ENCODE peak calls at places on chromosomes 11 and 22, in five cellular contexts. O, F, I, G and X are unnamed samples.

GRCh38 chr22:44450503-44450902 is 47.5 kb downstream of the RTL6 start:
- DNase-seq in I (no peak), O (no peak), F (no peak), G (no peak), X (no peak)

GRCh38 chr11:10975287-10975721 is 117.5 kb upstream of the ZBED5 start:
- DNase-seq in I (no peak), G (no peak), O (no peak), F (no peak), X (no peak)

GRCh38 chr11:12827929-12828812 is 153.9 kb downstream of the TEAD1 start:
- DNase-seq in I (no peak), F (peak), O (peak), G (no peak), X (peak)

GRCh38 chr11:783581-784015 is 6.3 kb downstream of the CEND1 start:
- DNase-seq in O (no peak), G (peak), I (no peak), F (peak), X (peak)

GRCh38 chr11:113562981-113563461 is 87.8 kb upstream of the DRD2 start:
- DNase-seq in G (no peak), F (no peak), O (no peak), I (no peak), X (peak)

GRCh38 chr11:95081412-95081811 is 8.2 kb upstream of the ENDOD1 start:
- DNase-seq in I (no peak), F (no peak), G (no peak), O (no peak), X (peak)

GRCh38 chr11:73012121-73012863 is 129.8 kb downstream of the FCHSD2 start:
- DNase-seq in O (no peak), I (no peak), F (no peak), G (no peak), X (peak)

GRCh38 chr22:37282385-37282677 is at the start of gene CYTH4:
- DNase-seq in F (peak), I (no peak), O (no peak), G (no peak), X (no peak)

GRCh38 chr22:44403166-44403565 is 90.4 kb upstream of the SHISAL1 start:
- DNase-seq in I (no peak), O (no peak), F (no peak), G (no peak), X (no peak)

GRCh38 chr11:62108017-62108750 is 15.6 kb upstream of the INCENP start:
- DNase-seq in F (peak), O (peak), I (peak), G (no peak), X (peak)

GRCh38 chr22:41498322-41498721 is 29.4 kb downstream of the ACO2 start:
- DNase-seq in F (no peak), G (no peak), I (no peak), O (no peak), X (no peak)

GRCh38 chr11:34208266-34209135 is 103.1 kb downstream of the NAT10 start:
- DNase-seq in I (no peak), F (peak), O (peak), G (no peak), X (no peak)

GRCh38 chr11:77118086-77118485 is 10.0 kb upstream of the MYO7A start:
- DNase-seq in I (no peak), F (no peak), G (no peak), O (no peak), X (no peak)
- TF ChIP-seq CREB1 in I (no peak), F (no peak), G (no peak), O (no peak), X (no peak)

DNA sequence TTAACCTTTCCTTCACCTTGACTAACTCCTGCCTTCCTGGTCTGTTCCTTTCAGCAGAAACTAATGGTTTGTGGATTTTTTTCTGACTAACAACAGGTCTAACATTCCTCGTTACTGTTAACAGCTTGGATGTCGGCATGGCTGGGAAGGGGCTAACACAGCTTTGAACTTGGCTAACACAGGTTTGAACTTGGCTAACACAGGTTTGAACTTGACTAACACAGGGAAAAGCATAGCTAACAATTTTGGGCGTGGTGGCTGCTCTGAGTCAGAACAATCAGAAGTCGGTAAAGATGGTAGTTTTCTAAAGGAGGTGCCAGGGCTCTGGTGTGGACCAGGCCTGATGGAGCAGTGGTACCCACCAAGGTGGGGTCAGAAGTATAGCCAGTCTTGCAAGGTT is 16.1 kb downstream of the MIAT start:
- DNase-seq in G (no peak), O (no peak), F (peak), I (no peak), X (no peak)
- TF ChIP-seq POLR2AphosphoS5 in G (no peak), O (no peak), F (no peak), I (no peak), X (no peak)

DNA sequence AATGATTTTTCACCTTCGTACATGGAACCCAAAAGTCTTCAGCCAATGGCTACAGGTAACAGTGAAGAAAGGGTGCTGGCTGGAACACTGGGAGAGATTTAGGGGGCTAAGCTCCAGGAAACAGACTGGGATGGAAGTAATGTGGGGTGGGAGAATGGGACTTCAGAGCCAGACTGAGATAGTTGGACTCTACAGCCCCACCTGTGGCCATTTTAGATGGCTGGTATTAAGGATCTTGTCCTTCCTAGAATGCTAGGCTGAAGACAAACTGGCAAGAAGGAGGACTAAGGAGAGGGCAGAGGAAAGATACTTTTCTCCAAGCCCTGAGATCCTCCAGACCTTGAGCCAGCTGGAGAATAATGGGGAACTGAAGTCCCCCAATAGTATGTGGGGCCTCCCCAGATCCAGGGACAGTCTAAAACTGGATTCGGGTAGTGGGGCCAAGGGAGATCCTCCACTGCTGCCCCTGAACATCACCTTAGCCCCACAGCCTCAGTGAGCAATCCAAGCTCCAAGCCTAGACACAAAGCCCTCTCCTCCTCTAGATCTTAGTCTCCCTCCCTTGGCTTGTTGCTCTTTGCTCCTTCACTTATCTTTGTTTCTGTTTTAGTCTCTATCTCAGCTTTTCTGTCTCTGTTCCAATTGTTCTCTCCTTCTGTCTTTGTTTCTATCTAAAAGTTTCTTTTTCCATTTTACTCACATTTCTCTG is 16.1 kb upstream of the RRAS2 start:
- DNase-seq in O (no peak), I (no peak), F (peak), G (no peak), X (peak)
- TF ChIP-seq CTCF in O (peak), I (no peak), F (peak), G (peak), X (peak)

GRCh38 chr11:75380245-75380644 is 19.1 kb upstream of the RPS3 start:
- DNase-seq in O (no peak), I (no peak), F (no peak), G (no peak), X (no peak)

GRCh38 chr11:75380716-75381420 is 18.4 kb upstream of the RPS3 start:
- DNase-seq in F (no peak), O (peak), G (no peak), I (no peak), X (no peak)

GRCh38 chr11:75386912-75387311 is 12.4 kb upstream of the RPS3 start:
- DNase-seq in G (no peak), I (no peak), F (no peak), O (no peak), X (peak)

GRCh38 chr11:75384438-75385080 is 14.8 kb upstream of the RPS3 start:
- DNase-seq in G (peak), F (peak), I (no peak), O (peak), X (peak)

DNA sequence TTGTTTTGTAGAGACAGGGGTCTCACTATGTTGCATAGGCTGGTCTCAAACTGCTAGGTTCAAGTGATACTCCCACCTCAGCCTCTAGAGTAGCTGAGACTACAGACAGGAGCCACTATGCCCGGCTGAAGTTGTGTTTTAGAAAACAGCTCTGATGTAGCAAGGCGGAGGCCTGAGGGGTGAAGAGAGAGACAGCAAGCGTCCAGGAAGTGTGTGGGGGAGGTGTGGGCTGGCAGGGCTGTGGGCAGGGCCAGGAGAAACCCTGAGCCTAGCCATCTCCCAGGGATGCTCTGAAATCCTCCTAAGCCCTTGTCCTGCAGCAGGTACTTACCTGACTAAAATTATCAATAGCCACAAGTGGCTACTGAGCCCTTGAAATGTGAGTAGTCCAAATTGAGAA is 16.1 kb upstream of the RPS3 start:
- DNase-seq in O (no peak), G (no peak), I (no peak), F (no peak), X (peak)
- TF ChIP-seq CREB1 in O (no peak), G (no peak), I (no peak), F (no peak), X (no peak)

DNA sequence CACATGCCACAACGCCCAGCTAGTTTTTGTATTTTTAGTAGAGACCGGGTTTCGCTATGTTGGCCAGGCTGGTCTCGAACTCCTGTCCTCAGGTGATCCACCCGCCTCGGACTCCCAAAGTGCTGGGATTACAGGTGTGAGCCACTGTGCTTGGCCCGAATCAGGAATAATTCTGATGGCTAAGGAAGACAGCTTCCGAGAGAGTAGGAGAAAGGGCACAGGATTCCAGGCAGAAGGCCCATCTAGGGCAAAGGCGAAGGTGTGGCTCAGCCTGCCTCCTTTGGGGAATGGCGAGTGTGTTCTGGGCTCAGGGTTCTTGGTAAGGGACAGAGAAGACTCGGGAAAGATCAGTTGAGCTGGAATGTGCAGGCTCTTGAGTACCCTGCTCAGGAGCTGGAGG is 1.6 kb upstream of the SYCE3 start:
- DNase-seq in F (no peak), I (no peak), G (no peak), O (no peak), X (no peak)
- TF ChIP-seq POLR2AphosphoS5 in F (no peak), I (no peak), G (no peak), O (no peak), X (no peak)

GRCh38 chr11:45091563-45092392 is 54.7 kb upstream of the PRDM11 start:
- DNase-seq in O (no peak), G (peak), F (no peak), I (no peak), X (peak)

GRCh38 chr11:45087761-45088160 is 58.7 kb upstream of the PRDM11 start:
- DNase-seq in I (no peak), G (no peak), O (no peak), F (no peak), X (no peak)

GRCh38 chr11:45090607-45091006 is 55.8 kb upstream of the PRDM11 start:
- DNase-seq in I (no peak), O (no peak), G (no peak), F (no peak), X (no peak)

GRCh38 chr11:45089251-45089650 is 57.2 kb upstream of the PRDM11 start:
- DNase-seq in G (no peak), F (no peak), O (no peak), I (no peak), X (no peak)

DNA sequence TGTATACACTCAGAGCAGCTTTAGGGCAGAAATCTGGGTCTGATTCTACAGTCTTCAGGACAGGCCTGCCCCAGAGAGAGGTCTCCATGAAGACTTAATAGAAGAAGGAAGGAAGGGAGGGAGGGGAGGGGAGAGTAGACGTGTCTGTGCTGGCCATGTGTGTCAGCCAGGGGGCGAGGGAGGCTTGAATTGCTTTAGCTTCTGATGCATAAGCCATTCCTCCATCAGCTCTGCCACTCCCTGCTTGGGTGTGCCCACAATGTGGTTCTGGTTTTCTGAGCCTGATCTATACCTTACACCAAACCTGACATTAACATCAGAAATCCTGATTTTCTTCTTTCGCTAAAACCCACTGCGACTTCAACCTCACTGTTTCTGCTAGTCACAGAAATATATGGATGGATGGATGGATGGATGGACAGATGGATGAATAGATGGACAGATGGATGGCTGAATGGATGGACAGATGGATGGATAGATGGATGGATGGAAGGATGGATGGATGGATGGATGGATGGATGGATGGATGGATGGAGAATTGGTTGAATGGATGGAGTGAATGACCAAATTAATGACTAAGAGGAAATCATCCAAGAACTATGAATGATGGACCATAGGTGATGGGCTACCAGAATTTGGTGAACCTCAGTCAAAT is 56.5 kb upstream of the PRDM11 start:
- DNase-seq in F (no peak), G (no peak), O (no peak), I (no peak), X (peak)
- TF ChIP-seq CTCF in F (peak), G (peak), O (no peak), I (no peak), X (peak)

DNA sequence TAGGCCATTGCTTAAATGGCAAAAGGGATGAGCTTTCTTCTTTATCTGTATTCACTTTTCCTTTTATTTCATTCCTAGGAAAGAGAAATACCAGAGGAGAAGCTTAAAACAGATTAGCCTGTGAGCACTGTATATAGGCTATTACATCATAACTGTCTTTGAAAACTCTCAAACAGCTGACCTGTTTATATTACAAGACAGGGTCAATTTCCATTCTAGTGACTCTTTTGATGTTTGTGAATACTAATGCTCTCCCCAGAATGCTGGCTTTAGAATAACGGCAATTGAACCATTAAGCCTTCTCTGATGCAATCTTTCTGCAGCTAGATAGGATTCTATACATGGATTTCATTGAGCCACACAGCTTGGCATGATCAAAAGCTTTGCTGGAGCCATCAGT is 122.8 kb upstream of the FAT3 start:
- DNase-seq in O (no peak), I (no peak), F (no peak), G (no peak), X (no peak)
- TF ChIP-seq CREB1 in O (no peak), I (no peak), F (no peak), G (no peak), X (no peak)

GRCh38 chr11:119374632-119375394 is 6.7 kb downstream of the USP2 start:
- DNase-seq in I (no peak), G (peak), O (no peak), F (peak), X (no peak)
- TF ChIP-seq POLR2AphosphoS5 in I (no peak), G (no peak), O (no peak), F (no peak), X (no peak)